ENCODE peak calls at places on chromosome 6, in seven cellular contexts. B is Peyer's patch; P is neuronal stem cell; X is MM.1S; J is neural progenitor cell; L is CD4-positive, alpha-beta T cell; M is heart left ventricle. Y is an unnamed sample.

GRCh38 chr6:113809818-113810217 is 47.3 kb upstream of the MARCKS start:
- DNase-seq in L (no peak), P (no peak), J (no peak), M (no peak), X (peak; percentile 76), B (no peak), Y (no peak)

GRCh38 chr6:93418448-93419303 is 683 bp downstream of the EPHA7 start:
- DNase-seq in M (peak; percentile 33), P (peak; percentile 78), L (no peak), X (peak; percentile 48), B (no peak), J (peak; percentile 92), Y (no peak)

GRCh38 chr6:164014716-164015484 is 600.4 kb downstream of the QKI start:
- DNase-seq in M (peak; percentile 43), X (no peak), L (no peak), P (peak; percentile 59), J (peak; percentile 89), B (no peak), Y (no peak)

GRCh38 chr6:35718911-35719381 is 17.9 kb upstream of the ARMC12 start:
- DNase-seq in L (no peak), P (no peak), X (no peak), J (no peak), M (no peak), B (no peak), Y (no peak)

GRCh38 chr6:163285689-163286088 is 128.8 kb upstream of the QKI start:
- DNase-seq in M (no peak), B (no peak), X (no peak), J (no peak), P (no peak), L (no peak), Y (no peak)

GRCh38 chr6:168574699-168575195 is 133.8 kb downstream of the SMOC2 start:
- DNase-seq in X (no peak), J (peak; percentile 12), B (no peak), M (no peak), P (no peak), L (no peak), Y (no peak)

GRCh38 chr6:125019281-125019680 is 57.0 kb downstream of the RNF217 start:
- DNase-seq in J (no peak), P (no peak), B (no peak), M (no peak), L (no peak), X (no peak), Y (no peak)

GRCh38 chr6:51868591-51869355 is 218.6 kb downstream of the PKHD1 start:
- DNase-seq in X (no peak), J (no peak), L (no peak), M (no peak), B (no peak), P (no peak), Y (no peak)

GRCh38 chr6:158329531-158329930 is 17.3 kb downstream of the TULP4 start:
- DNase-seq in X (no peak), J (no peak), M (no peak), P (no peak), B (no peak), L (no peak), Y (no peak)

GRCh38 chr6:114785235-114786127 is 442.7 kb upstream of the HS3ST5 start:
- DNase-seq in X (peak; percentile 8), L (no peak), B (no peak), M (no peak), P (no peak), J (no peak), Y (no peak)

GRCh38 chr6:63516186-63516944 is 55.9 kb upstream of the LOC128125822 start:
- DNase-seq in X (no peak), M (no peak), P (no peak), L (no peak), J (no peak), B (no peak), Y (no peak)

GRCh38 chr6:107235007-107235406 is 119.7 kb upstream of the BEND3 start:
- DNase-seq in J (no peak), B (no peak), M (no peak), L (no peak), P (no peak), X (no peak), Y (no peak)

GRCh38 chr6:40148882-40149573 is 214.8 kb upstream of the MOCS1 start:
- DNase-seq in M (no peak), X (peak; percentile 40), L (no peak), J (no peak), B (no peak), P (no peak), Y (no peak)

GRCh38 chr6:169921853-169922779 is 170.7 kb downstream of the ERMARD start:
- DNase-seq in P (no peak), J (peak; percentile 56), M (no peak), L (no peak), X (no peak), B (no peak), Y (no peak)

GRCh38 chr6:32983493-32983848 is 15.1 kb downstream of the BRD2 start:
- DNase-seq in X (no peak), J (no peak), M (no peak), P (no peak), L (no peak), B (no peak), Y (no peak)

GRCh38 chr6:42702200-42702599 is 20.2 kb downstream of the PRPH2 start:
- DNase-seq in X (peak; percentile 65), P (no peak), M (no peak), L (no peak), B (no peak), J (no peak), Y (no peak)

GRCh38 chr6:117169060-117169635 is 96.2 kb upstream of the VGLL2 start:
- DNase-seq in P (no peak), B (no peak), X (no peak), L (no peak), J (no peak), M (no peak), Y (no peak)

GRCh38 chr6:116268589-116269293 is 11.0 kb downstream of the TSPYL1 start:
- DNase-seq in M (no peak), B (no peak), L (no peak), J (peak; percentile 59), P (no peak), X (peak; percentile 77), Y (no peak)

GRCh38 chr6:84462697-84463096 is 235.3 kb upstream of the CEP162 start:
- DNase-seq in P (no peak), X (no peak), J (no peak), L (no peak), B (no peak), M (no peak), Y (no peak)

DNA sequence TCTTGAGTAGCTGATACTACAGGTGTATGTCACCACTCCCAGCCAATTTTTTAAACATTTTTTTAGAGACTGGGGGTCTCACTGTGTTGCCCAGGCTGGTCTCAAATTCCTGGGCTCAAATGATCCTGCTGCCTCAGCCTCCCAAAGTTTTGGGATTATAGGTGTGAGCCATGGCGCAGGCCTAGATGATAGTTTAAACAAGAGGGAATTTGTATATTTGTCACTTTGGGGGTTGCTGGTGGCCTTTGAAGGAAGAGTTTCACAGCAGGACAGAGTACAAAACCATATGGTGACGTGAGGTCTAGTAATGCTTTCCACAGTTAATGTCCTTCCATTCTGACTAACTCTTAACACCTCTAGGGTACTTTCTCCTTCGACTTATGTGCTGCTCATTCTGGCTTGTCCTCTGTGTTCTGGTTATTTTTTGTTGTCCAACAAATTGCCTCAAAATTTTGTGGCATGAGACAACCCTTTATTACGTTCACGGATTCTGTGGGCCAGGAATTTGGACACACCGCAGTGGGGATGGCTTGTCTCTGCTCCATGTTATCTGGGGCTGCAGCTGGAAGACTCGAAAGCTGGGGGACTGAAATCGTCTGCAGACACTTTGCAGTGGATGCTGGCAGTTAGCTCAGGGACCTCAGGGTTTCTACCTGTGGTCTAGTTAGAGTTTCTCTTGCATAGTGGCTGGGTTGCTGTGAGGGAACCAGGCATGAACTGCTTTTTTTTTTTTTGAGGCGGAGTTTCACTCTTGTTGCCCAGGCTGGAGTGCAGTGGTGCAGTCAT is 23.0 kb upstream of the IER3 start:
- DNase-seq in B (no peak), P (no peak), M (no peak), J (no peak), L (no peak), X (no peak), Y (no peak)
- H3K27ac ChIP-seq in B (no peak overlapping the region), P (no peak overlapping the region), M (no peak overlapping the region), J (no peak overlapping the region), L (no peak overlapping the region), X (no peak overlapping the region), Y (no peak overlapping the region)

DNA sequence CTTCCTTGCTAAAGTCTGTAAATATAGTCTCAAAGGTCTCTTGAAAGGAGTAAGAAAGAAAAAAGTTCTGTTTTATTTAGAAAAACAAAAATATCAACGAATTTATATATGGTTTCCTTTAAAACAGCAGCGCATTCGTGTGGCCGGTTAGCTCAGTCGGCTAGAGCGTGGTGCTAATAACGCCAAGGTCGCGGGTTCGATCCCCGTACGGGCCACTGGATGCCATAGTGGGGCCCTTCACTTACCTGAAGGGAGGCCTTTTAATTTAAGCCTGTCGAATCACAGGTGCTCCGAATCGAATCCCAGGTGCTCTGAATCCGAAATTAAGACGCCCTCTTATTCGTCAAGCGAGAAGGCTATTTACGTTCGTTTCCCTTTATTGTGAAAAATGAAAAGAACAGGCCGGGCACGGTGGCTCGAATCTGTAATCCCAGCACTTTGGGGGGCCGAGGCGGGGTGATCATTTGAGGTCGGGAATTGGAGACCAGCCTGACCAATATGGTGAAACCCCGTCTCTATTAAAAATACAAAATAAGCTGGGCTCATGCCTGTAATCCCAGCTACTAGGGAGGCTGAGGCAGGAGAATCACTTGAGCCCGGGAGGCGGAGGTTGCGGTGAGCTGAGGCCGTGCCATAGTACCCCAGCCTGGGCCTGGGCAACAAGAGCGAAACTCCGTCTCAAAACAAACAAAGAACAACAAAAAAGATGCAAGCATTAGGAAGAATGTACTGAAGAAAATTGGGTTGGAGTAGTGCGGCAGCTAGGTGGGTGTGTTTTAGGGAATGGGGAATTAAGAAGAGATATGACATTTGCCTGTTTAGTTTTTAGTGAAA is 195.8 kb upstream of the ZNF184 start:
- DNase-seq in J (peak; percentile 74), P (no peak), M (no peak), L (no peak), X (peak; percentile 37), B (no peak), Y (no peak)
- H3K27ac ChIP-seq in J (no peak overlapping the region), P (no peak overlapping the region), M (no peak overlapping the region), L (no peak overlapping the region), X (no peak overlapping the region), B (no peak overlapping the region), Y (no peak overlapping the region)

GRCh38 chr6:30778001-30778400 is 33.7 kb upstream of the IER3 start:
- DNase-seq in P (no peak), J (no peak), B (no peak), X (no peak), L (no peak), M (no peak), Y (no peak)
- H3K27ac ChIP-seq in P (no peak overlapping the region), J (no peak overlapping the region), B (no peak overlapping the region), X (no peak overlapping the region), L (no peak overlapping the region), M (peak overlapping the region; percentile 72), Y (no peak overlapping the region)

GRCh38 chr6:37650071-37650481 is 47.6 kb downstream of the MDGA1 start:
- DNase-seq in J (peak; percentile 78), X (no peak), L (no peak), B (no peak), P (peak; percentile 26), M (no peak), Y (no peak)
- H3K27ac ChIP-seq in J (no peak overlapping the region), X (no peak overlapping the region), L (no peak overlapping the region), B (no peak overlapping the region), P (no peak overlapping the region), M (no peak overlapping the region), Y (no peak overlapping the region)

GRCh38 chr6:37783025-37783825 is 36.3 kb upstream of the ZFAND3 start:
- DNase-seq in M (no peak), B (no peak), P (no peak), L (no peak), X (no peak), J (peak; percentile 42), Y (no peak)
- H3K27ac ChIP-seq in M (no peak overlapping the region), B (no peak overlapping the region), P (no peak overlapping the region), L (no peak overlapping the region), X (no peak overlapping the region), J (no peak overlapping the region), Y (peak overlapping the region; percentile 37)

Y was measured in substantia nigra.